ENCODE peak calls at places on chromosomes 16 and 17, in eight cellular contexts. Q is ovary, R is HepG2, D is A549, S is esophagus muscularis mucosa, V is GM12878, C is sigmoid colon, A is tibial nerve. F is an unnamed sample.

GRCh38 chr17:44587339-44587738 is 30.1 kb downstream of the FZD2 start:
- DNase-seq in Q (peak; percentile 45), R (peak; percentile 43), D (peak; percentile 96), S (no peak), V (no peak), C (no peak), A (peak; percentile 16), F (peak; percentile 51)

GRCh38 chr16:80751167-80751566 is 53.2 kb downstream of the CDYL2 start:
- DNase-seq in Q (no peak), R (no peak), D (no peak), S (no peak), V (no peak), C (no peak), A (no peak), F (no peak)

GRCh38 chr17:7289256-7290032 is 5.0 kb downstream of the YBX2 start:
- DNase-seq in Q (no peak), R (no peak), D (no peak), S (no peak), V (no peak), C (no peak), A (no peak), F (no peak)

GRCh38 chr17:49498037-49498615 is 3.0 kb downstream of the NGFR start:
- DNase-seq in Q (no peak), R (no peak), D (peak; percentile 41), S (no peak), V (no peak), C (no peak), A (peak; percentile 17), F (no peak)

GRCh38 chr16:31105677-31106213 is 2.4 kb upstream of the BCKDK start:
- DNase-seq in Q (peak; percentile 91), R (peak; percentile 79), D (peak; percentile 69), S (peak; percentile 96), V (no peak), C (peak; percentile 95), A (peak; percentile 90), F (peak; percentile 88)

GRCh38 chr17:82444941-82445521 is 5.5 kb downstream of the CYBC1 start:
- DNase-seq in Q (peak; percentile 64), R (no peak), D (no peak), S (no peak), V (no peak), C (no peak), A (no peak), F (peak; percentile 62)

GRCh38 chr17:39161967-39162366 is 4.0 kb downstream of the ARL5C start:
- DNase-seq in Q (no peak), R (no peak), D (no peak), S (no peak), V (no peak), C (no peak), A (no peak), F (no peak)

GRCh38 chr16:29148867-29149272 is 164.0 kb downstream of the LAT start:
- DNase-seq in Q (no peak), R (no peak), D (no peak), S (no peak), V (no peak), C (no peak), A (no peak), F (peak; percentile 49)

GRCh38 chr16:57165923-57166322 is 19.9 kb downstream of the PSME3IP1 start:
- DNase-seq in Q (no peak), R (no peak), D (no peak), S (no peak), V (no peak), C (peak; percentile 43), A (no peak), F (no peak)

GRCh38 chr17:7136266-7136877 is 21.8 kb upstream of the ASGR2 start:
- DNase-seq in Q (peak; percentile 73), R (peak; percentile 63), D (peak; percentile 72), S (no peak), V (peak; percentile 33), C (peak; percentile 80), A (peak; percentile 90), F (peak; percentile 86)

GRCh38 chr16:55280622-55281021 is 43.4 kb upstream of the IRX6 start:
- DNase-seq in Q (no peak), R (no peak), D (no peak), S (no peak), V (no peak), C (no peak), A (no peak), F (no peak)

GRCh38 chr16:4958510-4959111 is 481 bp downstream of the SEC14L5 start:
- DNase-seq in Q (no peak), R (no peak), D (no peak), S (no peak), V (no peak), C (no peak), A (no peak), F (no peak)

GRCh38 chr17:4304417-4305027 is 40.7 kb upstream of the ANKFY1 start:
- DNase-seq in Q (no peak), R (peak; percentile 41), D (peak; percentile 74), S (no peak), V (no peak), C (no peak), A (peak; percentile 81), F (peak; percentile 43)

GRCh38 chr16:85348921-85349334 is 236.7 kb upstream of the CIBAR2 start:
- DNase-seq in Q (no peak), R (no peak), D (no peak), S (no peak), V (no peak), C (no peak), A (no peak), F (no peak)

GRCh38 chr16:15743657-15744056 is 93.6 kb downstream of the NDE1 start:
- DNase-seq in Q (no peak), R (no peak), D (no peak), S (no peak), V (no peak), C (no peak), A (no peak), F (no peak)

GRCh38 chr17:80981062-80981902 is 10.4 kb upstream of the CHMP6 start:
- DNase-seq in Q (no peak), R (no peak), D (no peak), S (no peak), V (no peak), C (no peak), A (no peak), F (no peak)

GRCh38 chr16:11689031-11689840 is 21.0 kb downstream of the SNN start:
- DNase-seq in Q (no peak), R (no peak), D (no peak), S (no peak), V (peak; percentile 89), C (peak; percentile 48), A (no peak), F (no peak)

GRCh38 chr17:7313028-7313889 is 1.9 kb downstream of the GPS2 start:
- DNase-seq in Q (no peak), R (peak; percentile 45), D (peak; percentile 67), S (no peak), V (no peak), C (no peak), A (no peak), F (no peak)

GRCh38 chr16:67406628-67407027 is 9.6 kb downstream of the ZDHHC1 start:
- DNase-seq in Q (no peak), R (no peak), D (no peak), S (no peak), V (no peak), C (peak; percentile 76), A (peak; percentile 67), F (no peak)

DNA sequence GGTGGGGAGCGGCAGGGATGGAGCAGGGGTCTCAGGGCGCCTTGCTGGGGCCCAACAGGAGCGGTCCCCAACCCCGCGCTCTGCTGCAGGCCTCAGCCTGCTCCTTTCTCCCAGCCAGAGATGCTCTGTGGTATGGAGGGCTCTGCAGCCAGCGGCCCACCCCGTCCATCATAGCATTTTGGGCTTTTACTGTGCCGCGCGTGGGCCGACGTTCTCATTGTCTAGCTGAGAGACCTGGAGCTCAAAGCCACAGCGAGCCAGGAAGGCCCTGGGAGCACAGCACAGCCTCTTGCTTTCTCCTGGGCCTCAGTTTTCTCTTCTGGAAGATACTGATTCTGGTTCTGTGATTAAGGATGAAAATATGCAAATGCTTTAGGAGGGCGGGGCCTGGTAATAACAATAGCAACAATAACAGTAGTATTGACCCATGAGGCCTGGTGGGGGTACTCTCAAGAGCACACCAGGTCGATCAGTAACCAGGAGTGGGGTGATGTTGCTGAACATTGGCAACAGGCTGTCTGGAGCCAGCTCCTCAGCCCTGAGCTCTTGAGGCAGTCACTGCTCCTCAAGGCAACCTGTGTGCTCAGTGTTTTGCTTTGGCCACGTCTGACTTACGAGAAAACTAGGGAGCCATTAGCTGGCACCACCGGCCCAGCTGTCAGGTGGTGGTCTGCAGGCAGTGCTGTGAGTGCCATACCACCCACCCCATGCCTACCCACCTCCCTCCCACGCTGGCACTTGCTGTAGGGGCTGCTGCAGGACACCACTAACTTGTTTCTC is 1.1 kb upstream of the RASD1 start:
- DNase-seq in Q (peak; percentile 25), R (no peak), D (no peak), S (no peak), V (no peak), C (no peak), A (no peak), F (no peak)
- TF ChIP-seq CTCF in Q (no peak), R (no peak), D (no peak), S (no peak), V (no peak), C (no peak), A (no peak), F (peak; percentile 23)

DNA sequence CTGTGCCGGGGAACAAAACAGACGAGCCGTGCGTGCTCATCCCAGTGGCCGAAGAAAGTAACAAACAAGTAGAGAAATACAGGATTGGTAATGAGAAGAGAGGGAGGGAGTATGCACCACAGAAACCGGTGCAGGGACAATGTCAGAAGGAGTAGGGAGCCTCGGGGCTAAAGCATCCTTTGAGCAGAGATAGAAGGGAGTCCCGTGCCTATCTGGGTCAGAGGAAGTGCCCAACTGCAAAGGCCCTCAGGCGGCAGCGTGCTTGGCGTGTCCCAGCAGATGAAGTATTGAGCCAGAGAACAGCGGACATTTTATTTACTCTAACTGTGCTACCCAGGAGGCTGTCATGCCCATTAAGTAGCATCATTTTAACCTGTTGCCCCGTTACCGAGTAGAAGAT is 114.9 kb upstream of the CACNG5 start:
- DNase-seq in Q (no peak), R (no peak), D (no peak), S (no peak), V (no peak), C (no peak), A (no peak), F (no peak)
- TF ChIP-seq EP300 in Q (no peak), R (no peak), D (no peak), S (no peak), V (no peak), C (no peak), A (no peak), F (no peak)

DNA sequence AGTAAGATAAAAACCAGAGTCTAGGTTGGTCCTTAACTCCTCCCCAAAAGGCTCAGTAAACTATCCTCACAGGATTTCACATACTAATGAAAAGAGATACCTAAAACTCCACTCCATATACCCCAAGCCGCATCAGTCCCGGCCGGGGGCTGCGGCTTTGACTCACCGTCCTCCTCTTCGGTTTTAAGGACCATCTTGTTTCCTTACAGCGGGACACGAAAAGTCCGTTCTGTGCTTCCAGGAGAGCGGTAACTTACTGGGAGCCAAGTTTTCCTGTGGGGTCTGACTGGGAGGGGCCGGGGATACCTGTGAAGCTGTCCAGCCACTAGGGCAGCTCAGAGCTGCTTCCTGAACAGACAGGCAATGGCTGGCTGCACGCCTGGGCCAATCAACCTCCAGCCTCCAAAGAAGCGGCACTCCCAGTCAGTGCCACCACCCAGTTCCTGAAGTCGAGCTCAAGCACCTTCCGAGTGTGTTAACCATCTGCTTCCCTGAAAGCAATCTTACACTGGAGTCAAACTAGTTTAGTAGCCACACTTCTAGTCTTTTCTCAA is 45.5 kb downstream of the CYTH1 start:
- DNase-seq in Q (no peak), R (no peak), D (peak; percentile 89), S (no peak), V (no peak), C (peak; percentile 80), A (peak; percentile 60), F (peak; percentile 94)
- TF ChIP-seq CTCF in Q (no peak), R (no peak), D (no peak), S (no peak), V (no peak), C (no peak), A (peak; percentile 15), F (peak; percentile 24)

GRCh38 chr17:73430165-73430680 is 118.4 kb upstream of the CDC42EP4 start:
- DNase-seq in Q (no peak), R (no peak), D (no peak), S (no peak), V (no peak), C (no peak), A (no peak), F (no peak)
- TF ChIP-seq EP300 in Q (no peak), R (no peak), D (no peak), S (no peak), V (no peak), C (no peak), A (no peak), F (no peak)